ENCODE peak calls at places on chromosomes 3 and 15, in ten cellular contexts. One of them, this sample, is unnamed.

GRCh38 chr3:187889601-187890404 is 144.5 kb upstream of the BCL6 start:
- DNase-seq in H1: no peak
- DNase-seq in breast epithelium: no peak
- DNase-seq in SK-N-MC: no peak
- DNase-seq in HL-60: peak
- DNase-seq in sigmoid colon: peak
- DNase-seq in stomach: no peak
- DNase-seq in HCT116: peak
- DNase-seq in upper lobe of left lung: peak
- DNase-seq in transverse colon: no peak
- DNase-seq in this sample: no peak

GRCh38 chr3:165669502-165669901 is 167.7 kb downstream of the BCHE start:
- DNase-seq in sigmoid colon: no peak
- DNase-seq in breast epithelium: no peak
- DNase-seq in H1: no peak
- DNase-seq in stomach: no peak
- DNase-seq in HL-60: no peak
- DNase-seq in SK-N-MC: no peak
- DNase-seq in upper lobe of left lung: no peak
- DNase-seq in transverse colon: no peak
- DNase-seq in HCT116: no peak
- DNase-seq in this sample: no peak

GRCh38 chr3:117898722-117899121 is 1135.9 kb downstream of the IGSF11 start:
- DNase-seq in upper lobe of left lung: no peak
- DNase-seq in transverse colon: no peak
- DNase-seq in H1: no peak
- DNase-seq in HL-60: peak
- DNase-seq in HCT116: peak
- DNase-seq in breast epithelium: no peak
- DNase-seq in sigmoid colon: no peak
- DNase-seq in stomach: no peak
- DNase-seq in SK-N-MC: no peak
- DNase-seq in this sample: no peak

GRCh38 chr3:3200632-3201212 is 21.2 kb upstream of the CRBN start:
- DNase-seq in transverse colon: peak
- DNase-seq in HCT116: peak
- DNase-seq in stomach: peak
- DNase-seq in sigmoid colon: no peak
- DNase-seq in HL-60: peak
- DNase-seq in breast epithelium: no peak
- DNase-seq in H1: no peak
- DNase-seq in upper lobe of left lung: peak
- DNase-seq in SK-N-MC: no peak
- DNase-seq in this sample: no peak

GRCh38 chr3:46006646-46007045 is 11.0 kb upstream of the FYCO1 start:
- DNase-seq in HCT116: no peak
- DNase-seq in H1: no peak
- DNase-seq in SK-N-MC: no peak
- DNase-seq in stomach: no peak
- DNase-seq in sigmoid colon: no peak
- DNase-seq in transverse colon: no peak
- DNase-seq in breast epithelium: no peak
- DNase-seq in HL-60: no peak
- DNase-seq in upper lobe of left lung: no peak
- DNase-seq in this sample: no peak

GRCh38 chr3:169146112-169146665 is 517.3 kb downstream of the MECOM start:
- DNase-seq in sigmoid colon: peak
- DNase-seq in HL-60: no peak
- DNase-seq in breast epithelium: no peak
- DNase-seq in HCT116: no peak
- DNase-seq in transverse colon: peak
- DNase-seq in upper lobe of left lung: peak
- DNase-seq in SK-N-MC: no peak
- DNase-seq in stomach: peak
- DNase-seq in H1: no peak
- DNase-seq in this sample: no peak

GRCh38 chr3:53243165-53243564 is 12.7 kb downstream of the TKT start:
- DNase-seq in sigmoid colon: no peak
- DNase-seq in breast epithelium: no peak
- DNase-seq in upper lobe of left lung: peak
- DNase-seq in HCT116: no peak
- DNase-seq in H1: no peak
- DNase-seq in stomach: no peak
- DNase-seq in HL-60: peak
- DNase-seq in transverse colon: no peak
- DNase-seq in SK-N-MC: peak
- DNase-seq in this sample: no peak

GRCh38 chr15:101448336-101448735 is 41.2 kb downstream of the PCSK6 start:
- DNase-seq in SK-N-MC: no peak
- DNase-seq in upper lobe of left lung: no peak
- DNase-seq in transverse colon: no peak
- DNase-seq in sigmoid colon: no peak
- DNase-seq in H1: no peak
- DNase-seq in stomach: peak
- DNase-seq in breast epithelium: no peak
- DNase-seq in HCT116: no peak
- DNase-seq in HL-60: no peak
- DNase-seq in this sample: peak

GRCh38 chr3:188533172-188533571 is 379.2 kb downstream of the LPP start:
- DNase-seq in stomach: no peak
- DNase-seq in HL-60: no peak
- DNase-seq in upper lobe of left lung: no peak
- DNase-seq in sigmoid colon: no peak
- DNase-seq in transverse colon: no peak
- DNase-seq in H1: no peak
- DNase-seq in SK-N-MC: no peak
- DNase-seq in HCT116: no peak
- DNase-seq in breast epithelium: no peak
- DNase-seq in this sample: no peak

GRCh38 chr3:69012836-69013255 is 638 bp downstream of the EOGT start:
- DNase-seq in transverse colon: peak
- DNase-seq in breast epithelium: peak
- DNase-seq in sigmoid colon: peak
- DNase-seq in H1: no peak
- DNase-seq in stomach: peak
- DNase-seq in upper lobe of left lung: peak
- DNase-seq in HCT116: no peak
- DNase-seq in HL-60: peak
- DNase-seq in SK-N-MC: no peak
- DNase-seq in this sample: peak

GRCh38 chr15:72784233-72784876 is 797 bp upstream of the ADPGK start:
- DNase-seq in sigmoid colon: no peak
- DNase-seq in upper lobe of left lung: peak
- DNase-seq in HL-60: peak
- DNase-seq in stomach: no peak
- DNase-seq in transverse colon: no peak
- DNase-seq in SK-N-MC: peak
- DNase-seq in H1: no peak
- DNase-seq in breast epithelium: no peak
- DNase-seq in HCT116: peak
- DNase-seq in this sample: no peak

GRCh38 chr15:66294157-66294931 is 976 bp downstream of the DIS3L start:
- DNase-seq in stomach: no peak
- DNase-seq in upper lobe of left lung: no peak
- DNase-seq in sigmoid colon: no peak
- DNase-seq in HCT116: no peak
- DNase-seq in HL-60: no peak
- DNase-seq in breast epithelium: no peak
- DNase-seq in H1: no peak
- DNase-seq in transverse colon: peak
- DNase-seq in SK-N-MC: peak
- DNase-seq in this sample: no peak

GRCh38 chr3:152295344-152295743 is 26.6 kb downstream of the MBNL1 start:
- DNase-seq in sigmoid colon: no peak
- DNase-seq in SK-N-MC: no peak
- DNase-seq in HL-60: no peak
- DNase-seq in transverse colon: no peak
- DNase-seq in breast epithelium: no peak
- DNase-seq in H1: no peak
- DNase-seq in HCT116: no peak
- DNase-seq in stomach: no peak
- DNase-seq in upper lobe of left lung: no peak
- DNase-seq in this sample: no peak

GRCh38 chr15:98401029-98401428 is 247.3 kb upstream of the IGF1R start:
- DNase-seq in HCT116: no peak
- DNase-seq in SK-N-MC: no peak
- DNase-seq in breast epithelium: no peak
- DNase-seq in H1: no peak
- DNase-seq in transverse colon: no peak
- DNase-seq in HL-60: no peak
- DNase-seq in upper lobe of left lung: no peak
- DNase-seq in sigmoid colon: peak
- DNase-seq in stomach: no peak
- DNase-seq in this sample: no peak

GRCh38 chr15:89122532-89123525 is 34.6 kb downstream of the ABHD2 start:
- DNase-seq in sigmoid colon: no peak
- DNase-seq in HL-60: no peak
- DNase-seq in upper lobe of left lung: no peak
- DNase-seq in breast epithelium: no peak
- DNase-seq in stomach: no peak
- DNase-seq in SK-N-MC: no peak
- DNase-seq in H1: no peak
- DNase-seq in HCT116: no peak
- DNase-seq in transverse colon: no peak
- DNase-seq in this sample: no peak

GRCh38 chr3:111890051-111890580 is 31.1 kb downstream of the PHLDB2 start:
- DNase-seq in SK-N-MC: no peak
- DNase-seq in transverse colon: no peak
- DNase-seq in H1: no peak
- DNase-seq in sigmoid colon: no peak
- DNase-seq in HCT116: no peak
- DNase-seq in upper lobe of left lung: no peak
- DNase-seq in HL-60: no peak
- DNase-seq in breast epithelium: no peak
- DNase-seq in stomach: no peak
- DNase-seq in this sample: no peak
- TF ChIP-seq POLR2AphosphoS5 in SK-N-MC: no peak
- TF ChIP-seq POLR2AphosphoS5 in transverse colon: no peak
- TF ChIP-seq POLR2AphosphoS5 in H1: no peak
- TF ChIP-seq POLR2AphosphoS5 in sigmoid colon: no peak
- TF ChIP-seq POLR2AphosphoS5 in HCT116: no peak
- TF ChIP-seq POLR2AphosphoS5 in upper lobe of left lung: no peak
- TF ChIP-seq POLR2AphosphoS5 in HL-60: no peak
- TF ChIP-seq POLR2AphosphoS5 in breast epithelium: no peak
- TF ChIP-seq POLR2AphosphoS5 in stomach: no peak
- TF ChIP-seq POLR2AphosphoS5 in this sample: no peak

DNA sequence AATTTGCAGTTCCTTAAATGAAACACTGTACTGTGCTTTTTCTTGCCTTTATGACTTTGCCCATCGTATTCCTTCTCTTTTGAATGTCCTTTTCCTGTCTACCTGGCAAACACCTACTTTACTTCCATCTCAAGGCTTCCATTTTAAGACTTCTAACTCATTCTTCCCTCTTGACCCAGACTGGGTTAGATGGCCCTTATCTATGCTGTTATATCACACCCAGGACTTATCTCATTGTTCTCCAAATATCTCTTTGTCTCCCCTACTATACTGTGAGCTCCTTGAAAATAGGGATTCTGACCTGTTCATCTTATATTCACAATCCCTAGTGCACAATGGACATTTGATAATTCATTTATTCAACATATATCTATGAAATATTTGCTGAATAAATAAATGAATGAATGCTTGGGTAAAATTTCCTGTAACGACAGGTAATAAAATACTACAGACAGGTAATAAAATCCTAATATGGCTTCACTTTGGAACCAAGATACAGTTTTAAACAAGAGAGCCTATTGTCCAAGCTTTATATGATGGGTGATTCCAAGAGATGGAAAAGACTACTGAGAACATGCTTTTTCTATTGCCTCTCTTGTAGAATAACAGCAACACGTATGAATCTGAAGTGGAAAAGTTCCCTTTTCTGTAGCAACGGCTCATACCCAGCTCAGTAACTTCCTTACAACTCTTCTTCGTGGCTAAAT is 22.7 kb downstream of the EFL1 start:
- DNase-seq in stomach: no peak
- DNase-seq in HCT116: no peak
- DNase-seq in sigmoid colon: no peak
- DNase-seq in upper lobe of left lung: no peak
- DNase-seq in breast epithelium: no peak
- DNase-seq in HL-60: no peak
- DNase-seq in transverse colon: no peak
- DNase-seq in SK-N-MC: no peak
- DNase-seq in H1: no peak
- DNase-seq in this sample: no peak
- TF ChIP-seq POLR2AphosphoS5 in stomach: no peak
- TF ChIP-seq POLR2AphosphoS5 in HCT116: no peak
- TF ChIP-seq POLR2AphosphoS5 in sigmoid colon: no peak
- TF ChIP-seq POLR2AphosphoS5 in upper lobe of left lung: no peak
- TF ChIP-seq POLR2AphosphoS5 in breast epithelium: no peak
- TF ChIP-seq POLR2AphosphoS5 in HL-60: no peak
- TF ChIP-seq POLR2AphosphoS5 in transverse colon: no peak
- TF ChIP-seq POLR2AphosphoS5 in SK-N-MC: no peak
- TF ChIP-seq POLR2AphosphoS5 in H1: no peak
- TF ChIP-seq POLR2AphosphoS5 in this sample: no peak

GRCh38 chr3:129224984-129225393 is 24.4 kb upstream of the COPG1 start:
- DNase-seq in transverse colon: peak
- DNase-seq in HL-60: peak
- DNase-seq in sigmoid colon: peak
- DNase-seq in upper lobe of left lung: peak
- DNase-seq in H1: no peak
- DNase-seq in SK-N-MC: no peak
- DNase-seq in stomach: peak
- DNase-seq in breast epithelium: peak
- DNase-seq in HCT116: no peak
- DNase-seq in this sample: peak
- TF ChIP-seq POLR2AphosphoS5 in transverse colon: peak
- TF ChIP-seq POLR2AphosphoS5 in HL-60: peak
- TF ChIP-seq POLR2AphosphoS5 in sigmoid colon: peak
- TF ChIP-seq POLR2AphosphoS5 in upper lobe of left lung: peak
- TF ChIP-seq POLR2AphosphoS5 in H1: no peak
- TF ChIP-seq POLR2AphosphoS5 in SK-N-MC: peak
- TF ChIP-seq POLR2AphosphoS5 in stomach: peak
- TF ChIP-seq POLR2AphosphoS5 in breast epithelium: peak
- TF ChIP-seq POLR2AphosphoS5 in HCT116: peak
- TF ChIP-seq POLR2AphosphoS5 in this sample: peak

GRCh38 chr3:37608061-37608702 is 253.5 kb upstream of the CTDSPL start:
- DNase-seq in HCT116: no peak
- DNase-seq in stomach: no peak
- DNase-seq in breast epithelium: no peak
- DNase-seq in upper lobe of left lung: no peak
- DNase-seq in transverse colon: no peak
- DNase-seq in sigmoid colon: no peak
- DNase-seq in SK-N-MC: no peak
- DNase-seq in H1: no peak
- DNase-seq in HL-60: no peak
- DNase-seq in this sample: no peak
- TF ChIP-seq POLR2AphosphoS5 in HCT116: no peak
- TF ChIP-seq POLR2AphosphoS5 in stomach: no peak
- TF ChIP-seq POLR2AphosphoS5 in breast epithelium: no peak
- TF ChIP-seq POLR2AphosphoS5 in upper lobe of left lung: no peak
- TF ChIP-seq POLR2AphosphoS5 in transverse colon: no peak
- TF ChIP-seq POLR2AphosphoS5 in sigmoid colon: peak
- TF ChIP-seq POLR2AphosphoS5 in SK-N-MC: no peak
- TF ChIP-seq POLR2AphosphoS5 in H1: no peak
- TF ChIP-seq POLR2AphosphoS5 in HL-60: no peak
- TF ChIP-seq POLR2AphosphoS5 in this sample: no peak

DNA sequence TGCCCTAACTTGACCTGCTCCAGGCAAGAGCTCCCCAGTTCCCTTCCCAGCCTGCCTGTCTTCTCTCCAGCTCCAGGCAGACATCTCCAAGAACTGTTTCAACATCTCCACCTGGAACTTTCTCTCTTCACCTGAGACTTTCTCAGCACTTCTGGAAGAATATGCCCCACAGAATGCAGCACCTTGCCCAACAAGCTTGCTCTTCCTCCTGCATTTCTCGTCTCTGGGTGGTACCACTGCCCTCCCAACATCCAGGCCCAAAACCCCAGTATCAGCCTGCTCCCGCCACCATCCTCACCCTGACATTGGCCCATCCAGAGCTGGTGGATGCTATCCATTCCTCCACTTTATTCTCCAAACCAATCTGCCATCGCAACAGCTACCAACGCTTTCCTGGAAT is 8.8 kb downstream of the RFTN1 start:
- DNase-seq in upper lobe of left lung: no peak
- DNase-seq in stomach: no peak
- DNase-seq in breast epithelium: no peak
- DNase-seq in sigmoid colon: no peak
- DNase-seq in H1: no peak
- DNase-seq in HCT116: no peak
- DNase-seq in SK-N-MC: no peak
- DNase-seq in transverse colon: no peak
- DNase-seq in HL-60: no peak
- DNase-seq in this sample: no peak
- TF ChIP-seq POLR2AphosphoS5 in upper lobe of left lung: no peak
- TF ChIP-seq POLR2AphosphoS5 in stomach: no peak
- TF ChIP-seq POLR2AphosphoS5 in breast epithelium: no peak
- TF ChIP-seq POLR2AphosphoS5 in sigmoid colon: no peak
- TF ChIP-seq POLR2AphosphoS5 in H1: no peak
- TF ChIP-seq POLR2AphosphoS5 in HCT116: no peak
- TF ChIP-seq POLR2AphosphoS5 in SK-N-MC: no peak
- TF ChIP-seq POLR2AphosphoS5 in transverse colon: no peak
- TF ChIP-seq POLR2AphosphoS5 in HL-60: no peak
- TF ChIP-seq POLR2AphosphoS5 in this sample: no peak